ENCODE peak calls at places on chromosome 11, in five cellular contexts. One of them, this sample, is unnamed.

GRCh38 chr11:64144587-64145295 is 21.2 kb downstream of the MACROD1 start:
- DNase-seq in upper lobe of right lung: no peak
- DNase-seq in ovary: no peak
- DNase-seq in cardiac muscle cell: no peak
- DNase-seq in PC-9: no peak
- DNase-seq in this sample: no peak

GRCh38 chr11:46332568-46333128 is 14.6 kb upstream of the DGKZ start:
- DNase-seq in PC-9: no peak
- DNase-seq in cardiac muscle cell: peak; percentile 67
- DNase-seq in ovary: no peak
- DNase-seq in upper lobe of right lung: no peak
- DNase-seq in this sample: no peak

GRCh38 chr11:4766420-4767043 is 3.2 kb downstream of the OR51F1 start:
- DNase-seq in cardiac muscle cell: no peak
- DNase-seq in ovary: no peak
- DNase-seq in upper lobe of right lung: no peak
- DNase-seq in PC-9: no peak
- DNase-seq in this sample: no peak

GRCh38 chr11:77441409-77441808 is 32.5 kb downstream of the PAK1 start:
- DNase-seq in PC-9: no peak
- DNase-seq in cardiac muscle cell: no peak
- DNase-seq in ovary: no peak
- DNase-seq in upper lobe of right lung: no peak
- DNase-seq in this sample: no peak

GRCh38 chr11:117657801-117658200 is 139.2 kb downstream of the DSCAML1 start:
- DNase-seq in PC-9: no peak
- DNase-seq in upper lobe of right lung: no peak
- DNase-seq in cardiac muscle cell: no peak
- DNase-seq in ovary: no peak
- DNase-seq in this sample: no peak

GRCh38 chr11:665707-666281 is 28.7 kb downstream of the DRD4 start:
- DNase-seq in ovary: peak; percentile 48
- DNase-seq in upper lobe of right lung: no peak
- DNase-seq in PC-9: no peak
- DNase-seq in cardiac muscle cell: no peak
- DNase-seq in this sample: no peak

GRCh38 chr11:8059030-8059429 is 22.0 kb upstream of the TUB start:
- DNase-seq in cardiac muscle cell: no peak
- DNase-seq in PC-9: no peak
- DNase-seq in upper lobe of right lung: no peak
- DNase-seq in ovary: no peak
- DNase-seq in this sample: no peak

GRCh38 chr11:113242767-113243397 is 71.5 kb upstream of the TTC12 start:
- DNase-seq in cardiac muscle cell: no peak
- DNase-seq in upper lobe of right lung: no peak
- DNase-seq in PC-9: no peak
- DNase-seq in ovary: peak; percentile 36
- DNase-seq in this sample: no peak

GRCh38 chr11:13073119-13073981 is 64.2 kb downstream of the RASSF10 start:
- DNase-seq in upper lobe of right lung: no peak
- DNase-seq in cardiac muscle cell: no peak
- DNase-seq in ovary: no peak
- DNase-seq in PC-9: no peak
- DNase-seq in this sample: no peak

GRCh38 chr11:29629281-29629680 is 387.5 kb downstream of the KCNA4 start:
- DNase-seq in cardiac muscle cell: peak; percentile 6
- DNase-seq in PC-9: no peak
- DNase-seq in upper lobe of right lung: no peak
- DNase-seq in ovary: no peak
- DNase-seq in this sample: no peak

GRCh38 chr11:114315749-114316368 is 19.7 kb downstream of the NNMT start:
- DNase-seq in cardiac muscle cell: no peak
- DNase-seq in upper lobe of right lung: no peak
- DNase-seq in PC-9: no peak
- DNase-seq in ovary: no peak
- DNase-seq in this sample: no peak

GRCh38 chr11:119666463-119667131 is 62.4 kb downstream of the NECTIN1 start:
- DNase-seq in upper lobe of right lung: peak; percentile 89
- DNase-seq in ovary: peak; percentile 73
- DNase-seq in cardiac muscle cell: peak; percentile 87
- DNase-seq in PC-9: peak; percentile 71
- DNase-seq in this sample: no peak

GRCh38 chr11:12449961-12450715 is 72.8 kb downstream of the PARVA start:
- DNase-seq in upper lobe of right lung: no peak
- DNase-seq in cardiac muscle cell: no peak
- DNase-seq in ovary: no peak
- DNase-seq in PC-9: peak; percentile 90
- DNase-seq in this sample: no peak

GRCh38 chr11:57417056-57417455 is 9.9 kb downstream of the SLC43A3 start:
- DNase-seq in upper lobe of right lung: no peak
- DNase-seq in cardiac muscle cell: no peak
- DNase-seq in PC-9: peak; percentile 10
- DNase-seq in ovary: no peak
- DNase-seq in this sample: no peak

GRCh38 chr11:109859325-109859724 is 233.9 kb upstream of the ZC3H12C start:
- DNase-seq in ovary: no peak
- DNase-seq in upper lobe of right lung: no peak
- DNase-seq in PC-9: no peak
- DNase-seq in cardiac muscle cell: no peak
- DNase-seq in this sample: no peak

GRCh38 chr11:93571612-93572011 is 28.4 kb upstream of the SMCO4 start:
- DNase-seq in ovary: no peak
- DNase-seq in PC-9: no peak
- DNase-seq in cardiac muscle cell: no peak
- DNase-seq in upper lobe of right lung: no peak
- DNase-seq in this sample: no peak

GRCh38 chr11:107704432-107704831 is 7.4 kb downstream of the SLN start:
- DNase-seq in cardiac muscle cell: no peak
- DNase-seq in upper lobe of right lung: no peak
- DNase-seq in ovary: no peak
- DNase-seq in PC-9: no peak
- DNase-seq in this sample: no peak

GRCh38 chr11:27786331-27786730 is 86.1 kb upstream of the BDNF start:
- DNase-seq in ovary: no peak
- DNase-seq in cardiac muscle cell: no peak
- DNase-seq in upper lobe of right lung: no peak
- DNase-seq in PC-9: no peak
- DNase-seq in this sample: no peak

GRCh38 chr11:41281131-41281742 is 178.2 kb downstream of the LRRC4C start:
- DNase-seq in ovary: no peak
- DNase-seq in upper lobe of right lung: no peak
- DNase-seq in PC-9: no peak
- DNase-seq in cardiac muscle cell: peak; percentile 11
- DNase-seq in this sample: no peak

GRCh38 chr11:128931066-128931465 is 11.6 kb downstream of the TP53AIP1 start:
- DNase-seq in cardiac muscle cell: no peak
- DNase-seq in ovary: no peak
- DNase-seq in upper lobe of right lung: no peak
- DNase-seq in PC-9: no peak
- DNase-seq in this sample: no peak

GRCh38 chr11:118914178-118914918 is 11.4 kb downstream of the BCL9L start:
- DNase-seq in upper lobe of right lung: no peak
- DNase-seq in ovary: no peak
- DNase-seq in cardiac muscle cell: no peak
- DNase-seq in PC-9: peak; percentile 75
- DNase-seq in this sample: peak; percentile 72

GRCh38 chr11:1516273-1517067 is 29.9 kb upstream of the MOB2 start:
- DNase-seq in cardiac muscle cell: no peak
- DNase-seq in upper lobe of right lung: no peak
- DNase-seq in PC-9: no peak
- DNase-seq in ovary: no peak
- DNase-seq in this sample: no peak

GRCh38 chr11:120168960-120169681 is 31.2 kb upstream of the TRIM29 start:
- DNase-seq in ovary: peak; percentile 74
- DNase-seq in upper lobe of right lung: peak; percentile 83
- DNase-seq in PC-9: no peak
- DNase-seq in cardiac muscle cell: peak; percentile 76
- DNase-seq in this sample: peak; percentile 77

GRCh38 chr11:8941341-8942103 is 1.3 kb downstream of the ASCL3 start:
- DNase-seq in ovary: no peak
- DNase-seq in PC-9: no peak
- DNase-seq in cardiac muscle cell: no peak
- DNase-seq in upper lobe of right lung: no peak
- DNase-seq in this sample: no peak

GRCh38 chr11:78418584-78419211 is 1.1 kb upstream of the GAB2 start:
- DNase-seq in PC-9: peak; percentile 15
- DNase-seq in upper lobe of right lung: no peak
- DNase-seq in ovary: no peak
- DNase-seq in cardiac muscle cell: no peak
- DNase-seq in this sample: no peak

GRCh38 chr11:12066056-12066798 is 44.2 kb upstream of the MICAL2 start:
- DNase-seq in ovary: no peak
- DNase-seq in upper lobe of right lung: no peak
- DNase-seq in cardiac muscle cell: no peak
- DNase-seq in PC-9: peak; percentile 96
- DNase-seq in this sample: no peak

GRCh38 chr11:15547685-15548084 is 433.0 kb downstream of the INSC start:
- DNase-seq in ovary: no peak
- DNase-seq in PC-9: no peak
- DNase-seq in upper lobe of right lung: no peak
- DNase-seq in cardiac muscle cell: no peak
- DNase-seq in this sample: no peak

GRCh38 chr11:15557831-15558230 is 443.1 kb downstream of the INSC start:
- DNase-seq in ovary: no peak
- DNase-seq in PC-9: no peak
- DNase-seq in cardiac muscle cell: no peak
- DNase-seq in upper lobe of right lung: no peak
- DNase-seq in this sample: no peak

DNA sequence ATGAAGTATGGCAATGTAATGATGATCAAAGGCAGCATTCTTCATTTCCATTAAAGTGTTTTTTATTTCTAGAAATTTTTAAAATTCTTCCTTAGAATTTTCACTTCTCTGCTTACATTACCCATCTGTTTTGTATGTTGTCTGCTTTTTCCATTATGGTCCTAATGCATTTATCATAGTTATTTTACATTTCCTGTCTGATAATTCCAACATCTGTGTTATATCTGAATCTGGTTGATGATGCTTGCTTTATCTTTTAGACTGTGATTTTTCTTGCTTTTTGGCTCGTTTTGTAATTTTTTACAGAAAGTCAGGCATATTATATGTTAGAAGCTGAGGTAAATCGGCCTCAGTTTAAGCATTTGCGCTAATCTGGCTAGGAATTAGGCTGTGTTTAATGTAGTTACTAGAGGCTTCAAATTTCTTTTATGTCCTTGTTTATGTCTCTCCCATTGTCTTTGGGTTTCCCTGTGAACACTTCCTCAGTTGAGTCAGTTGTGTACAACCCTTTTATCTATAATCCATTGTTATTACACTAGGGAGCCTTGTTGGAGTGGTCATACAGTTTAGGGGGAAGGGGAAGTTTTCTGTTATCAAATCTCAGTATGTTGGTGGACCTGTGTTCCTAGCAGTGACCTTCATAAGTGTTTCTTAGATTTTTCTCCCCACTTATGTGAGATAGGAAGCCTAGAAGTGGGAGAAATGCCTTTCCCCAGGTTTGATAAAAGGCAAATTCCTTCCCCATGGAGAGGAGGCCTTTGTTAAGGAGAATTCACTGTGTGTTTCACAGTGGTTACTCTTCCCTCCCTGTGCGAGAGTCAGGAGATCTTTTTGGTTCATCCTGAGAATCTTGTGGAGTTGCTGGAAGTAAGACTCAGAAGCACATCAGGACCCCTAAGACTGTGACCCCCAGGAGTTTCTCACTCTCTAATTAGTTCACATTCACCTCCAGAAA is 437.5 kb downstream of the INSC start:
- DNase-seq in cardiac muscle cell: peak; percentile 1
- DNase-seq in upper lobe of right lung: no peak
- DNase-seq in PC-9: no peak
- DNase-seq in ovary: no peak
- DNase-seq in this sample: no peak
- H3K4me3 ChIP-seq in cardiac muscle cell: no peak overlapping the region
- H3K4me3 ChIP-seq in upper lobe of right lung: no peak overlapping the region
- H3K4me3 ChIP-seq in PC-9: no peak overlapping the region
- H3K4me3 ChIP-seq in ovary: no peak overlapping the region
- H3K4me3 ChIP-seq in this sample: no peak overlapping the region

GRCh38 chr11:47518212-47518959 is 34.5 kb downstream of the CELF1 start:
- DNase-seq in upper lobe of right lung: no peak
- DNase-seq in PC-9: no peak
- DNase-seq in cardiac muscle cell: no peak
- DNase-seq in ovary: no peak
- DNase-seq in this sample: no peak
- H3K27ac ChIP-seq in upper lobe of right lung: peak overlapping the region; percentile 33
- H3K27ac ChIP-seq in PC-9: peak overlapping the region; percentile 21
- H3K27ac ChIP-seq in cardiac muscle cell: peak overlapping the region; percentile 87
- H3K27ac ChIP-seq in ovary: no peak overlapping the region
- H3K27ac ChIP-seq in this sample: peak overlapping the region; percentile 44

DNA sequence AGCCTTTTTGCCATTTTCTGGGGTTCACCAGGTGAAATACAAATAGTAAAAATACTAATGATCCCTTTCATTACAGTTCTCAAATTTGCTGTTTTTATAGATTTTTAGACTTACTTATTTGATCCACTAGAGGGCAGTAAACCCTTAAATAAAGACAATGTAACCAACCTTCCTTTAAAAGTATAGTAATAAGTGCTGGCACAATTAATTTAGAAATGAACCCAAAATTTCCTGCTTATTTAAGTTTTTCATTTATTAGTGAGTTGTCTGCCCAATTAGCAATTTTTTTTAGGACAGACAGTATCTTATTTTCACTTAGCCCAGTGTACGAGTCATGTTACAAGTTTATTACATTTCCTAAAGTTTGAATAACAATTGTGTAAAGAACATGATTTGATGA is 4.7 kb downstream of the DDIAS start:
- DNase-seq in cardiac muscle cell: peak; percentile 59
- DNase-seq in upper lobe of right lung: no peak
- DNase-seq in PC-9: peak; percentile 50
- DNase-seq in ovary: no peak
- DNase-seq in this sample: no peak
- H3K4me3 ChIP-seq in cardiac muscle cell: no peak overlapping the region
- H3K4me3 ChIP-seq in upper lobe of right lung: no peak overlapping the region
- H3K4me3 ChIP-seq in PC-9: no peak overlapping the region
- H3K4me3 ChIP-seq in ovary: no peak overlapping the region
- H3K4me3 ChIP-seq in this sample: no peak overlapping the region

GRCh38 chr11:72722050-72722748 is 30.0 kb downstream of the ARAP1 start:
- DNase-seq in cardiac muscle cell: peak; percentile 79
- DNase-seq in PC-9: peak; percentile 85
- DNase-seq in ovary: peak; percentile 89
- DNase-seq in upper lobe of right lung: peak; percentile 92
- DNase-seq in this sample: peak; percentile 94
- H3K27ac ChIP-seq in cardiac muscle cell: peak overlapping the region; percentile 42
- H3K27ac ChIP-seq in PC-9: peak overlapping the region; percentile 45
- H3K27ac ChIP-seq in ovary: peak overlapping the region; percentile 84
- H3K27ac ChIP-seq in upper lobe of right lung: peak overlapping the region; percentile 91
- H3K27ac ChIP-seq in this sample: peak overlapping the region; percentile 83

This sample was measured in coronary artery.